ENCODE peak calls at places on chromosomes 3 and 15, in ten cellular contexts. One of them, this sample, is unnamed.

GRCh38 chr3:57292159-57292894 is at the start of gene ASB14:
- DNase-seq in dorsolateral prefrontal cortex: no peak
- DNase-seq in CD8-positive, alpha-beta T cell: no peak
- DNase-seq in naive thymus-derived CD4-positive, alpha-beta T cell: no peak
- DNase-seq in WERI-Rb-1: no peak
- DNase-seq in K562: no peak
- DNase-seq in colonic mucosa: no peak
- DNase-seq in stomach: no peak
- DNase-seq in A673: no peak
- DNase-seq in CD4-positive, alpha-beta T cell: no peak
- DNase-seq in this sample: no peak

GRCh38 chr15:41494922-41495735 is 1.5 kb downstream of the ITPKA start:
- DNase-seq in colonic mucosa: peak
- DNase-seq in K562: peak
- DNase-seq in A673: no peak
- DNase-seq in naive thymus-derived CD4-positive, alpha-beta T cell: no peak
- DNase-seq in WERI-Rb-1: no peak
- DNase-seq in CD8-positive, alpha-beta T cell: no peak
- DNase-seq in stomach: peak
- DNase-seq in dorsolateral prefrontal cortex: no peak
- DNase-seq in CD4-positive, alpha-beta T cell: no peak
- DNase-seq in this sample: no peak

GRCh38 chr3:13620281-13620680 is 71.4 kb downstream of the FBLN2 start:
- DNase-seq in WERI-Rb-1: no peak
- DNase-seq in naive thymus-derived CD4-positive, alpha-beta T cell: no peak
- DNase-seq in A673: no peak
- DNase-seq in colonic mucosa: no peak
- DNase-seq in K562: no peak
- DNase-seq in dorsolateral prefrontal cortex: no peak
- DNase-seq in stomach: no peak
- DNase-seq in CD4-positive, alpha-beta T cell: no peak
- DNase-seq in CD8-positive, alpha-beta T cell: no peak
- DNase-seq in this sample: no peak

GRCh38 chr3:150599611-150600297 is 3.4 kb upstream of the SELENOT start:
- DNase-seq in K562: peak
- DNase-seq in dorsolateral prefrontal cortex: no peak
- DNase-seq in naive thymus-derived CD4-positive, alpha-beta T cell: no peak
- DNase-seq in CD4-positive, alpha-beta T cell: no peak
- DNase-seq in stomach: no peak
- DNase-seq in CD8-positive, alpha-beta T cell: no peak
- DNase-seq in WERI-Rb-1: no peak
- DNase-seq in A673: peak
- DNase-seq in colonic mucosa: no peak
- DNase-seq in this sample: no peak

GRCh38 chr3:155424041-155424605 is 130.6 kb upstream of the STRIT1 start:
- DNase-seq in naive thymus-derived CD4-positive, alpha-beta T cell: no peak
- DNase-seq in stomach: no peak
- DNase-seq in WERI-Rb-1: no peak
- DNase-seq in K562: no peak
- DNase-seq in CD4-positive, alpha-beta T cell: no peak
- DNase-seq in colonic mucosa: no peak
- DNase-seq in dorsolateral prefrontal cortex: no peak
- DNase-seq in A673: no peak
- DNase-seq in CD8-positive, alpha-beta T cell: no peak
- DNase-seq in this sample: no peak

GRCh38 chr3:112126501-112126900 is 6.5 kb downstream of the GCSAM start:
- DNase-seq in WERI-Rb-1: no peak
- DNase-seq in naive thymus-derived CD4-positive, alpha-beta T cell: no peak
- DNase-seq in dorsolateral prefrontal cortex: no peak
- DNase-seq in CD4-positive, alpha-beta T cell: no peak
- DNase-seq in CD8-positive, alpha-beta T cell: no peak
- DNase-seq in stomach: no peak
- DNase-seq in K562: no peak
- DNase-seq in A673: peak
- DNase-seq in colonic mucosa: no peak
- DNase-seq in this sample: no peak

GRCh38 chr15:83733206-83733605 is 79.3 kb downstream of the ADAMTSL3 start:
- DNase-seq in naive thymus-derived CD4-positive, alpha-beta T cell: no peak
- DNase-seq in CD8-positive, alpha-beta T cell: no peak
- DNase-seq in stomach: no peak
- DNase-seq in colonic mucosa: no peak
- DNase-seq in WERI-Rb-1: no peak
- DNase-seq in A673: peak
- DNase-seq in dorsolateral prefrontal cortex: no peak
- DNase-seq in K562: no peak
- DNase-seq in CD4-positive, alpha-beta T cell: no peak
- DNase-seq in this sample: no peak

GRCh38 chr15:47806008-47806407 is 88.7 kb downstream of the SEMA6D start:
- DNase-seq in WERI-Rb-1: no peak
- DNase-seq in stomach: no peak
- DNase-seq in dorsolateral prefrontal cortex: no peak
- DNase-seq in CD8-positive, alpha-beta T cell: no peak
- DNase-seq in A673: peak
- DNase-seq in CD4-positive, alpha-beta T cell: no peak
- DNase-seq in K562: no peak
- DNase-seq in naive thymus-derived CD4-positive, alpha-beta T cell: no peak
- DNase-seq in colonic mucosa: no peak
- DNase-seq in this sample: no peak

GRCh38 chr3:72999971-73000370 is 3.4 kb downstream of the PPP4R2 start:
- DNase-seq in dorsolateral prefrontal cortex: no peak
- DNase-seq in stomach: no peak
- DNase-seq in naive thymus-derived CD4-positive, alpha-beta T cell: no peak
- DNase-seq in A673: no peak
- DNase-seq in CD4-positive, alpha-beta T cell: no peak
- DNase-seq in WERI-Rb-1: no peak
- DNase-seq in CD8-positive, alpha-beta T cell: no peak
- DNase-seq in K562: no peak
- DNase-seq in colonic mucosa: no peak
- DNase-seq in this sample: no peak

GRCh38 chr3:11096266-11097135 is 57.8 kb upstream of the HRH1 start:
- DNase-seq in CD4-positive, alpha-beta T cell: no peak
- DNase-seq in dorsolateral prefrontal cortex: peak
- DNase-seq in stomach: peak
- DNase-seq in WERI-Rb-1: peak
- DNase-seq in naive thymus-derived CD4-positive, alpha-beta T cell: no peak
- DNase-seq in A673: peak
- DNase-seq in K562: peak
- DNase-seq in colonic mucosa: peak
- DNase-seq in CD8-positive, alpha-beta T cell: peak
- DNase-seq in this sample: peak

GRCh38 chr3:44955917-44956316 is 20.1 kb downstream of the ZDHHC3 start:
- DNase-seq in colonic mucosa: no peak
- DNase-seq in CD8-positive, alpha-beta T cell: no peak
- DNase-seq in WERI-Rb-1: no peak
- DNase-seq in K562: no peak
- DNase-seq in A673: no peak
- DNase-seq in naive thymus-derived CD4-positive, alpha-beta T cell: no peak
- DNase-seq in stomach: no peak
- DNase-seq in dorsolateral prefrontal cortex: no peak
- DNase-seq in CD4-positive, alpha-beta T cell: no peak
- DNase-seq in this sample: no peak
- H3K27ac ChIP-seq in colonic mucosa: no peak
- H3K27ac ChIP-seq in CD8-positive, alpha-beta T cell: no peak
- H3K27ac ChIP-seq in WERI-Rb-1: no peak
- H3K27ac ChIP-seq in K562: no peak
- H3K27ac ChIP-seq in A673: peak
- H3K27ac ChIP-seq in naive thymus-derived CD4-positive, alpha-beta T cell: no peak
- H3K27ac ChIP-seq in stomach: no peak
- H3K27ac ChIP-seq in dorsolateral prefrontal cortex: no peak
- H3K27ac ChIP-seq in CD4-positive, alpha-beta T cell: no peak
- H3K27ac ChIP-seq in this sample: peak

DNA sequence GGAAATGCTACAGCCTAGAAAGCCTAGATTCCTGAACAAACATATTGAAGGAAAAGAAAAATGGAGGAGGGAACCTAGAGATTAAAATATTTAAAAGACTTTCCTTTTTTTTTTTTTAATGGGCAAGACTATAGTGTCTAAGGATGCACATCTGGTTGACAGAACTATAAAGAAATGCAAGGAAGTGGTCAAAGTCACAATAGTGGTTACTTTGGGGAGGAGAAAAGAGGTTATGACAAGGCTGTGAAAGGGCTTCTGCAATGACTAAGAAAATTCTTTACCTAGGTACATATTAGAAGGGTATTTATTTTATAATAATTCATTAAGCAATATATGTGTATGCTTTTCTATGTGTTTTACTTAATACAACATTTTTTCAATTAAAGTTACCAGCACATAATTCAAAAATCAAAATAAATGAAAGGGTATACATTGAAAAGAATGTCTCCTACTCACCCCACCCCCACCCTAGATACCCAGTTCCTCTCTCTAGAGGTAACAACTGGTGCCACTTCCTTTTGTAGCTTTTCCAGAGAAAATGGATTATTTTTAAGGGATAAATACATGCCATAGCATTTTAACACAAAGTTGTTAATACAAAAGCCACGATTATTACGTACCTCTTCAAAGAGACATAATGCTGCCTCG is 70.1 kb downstream of the HERC1 start:
- DNase-seq in WERI-Rb-1: no peak
- DNase-seq in colonic mucosa: no peak
- DNase-seq in K562: no peak
- DNase-seq in naive thymus-derived CD4-positive, alpha-beta T cell: no peak
- DNase-seq in A673: no peak
- DNase-seq in CD8-positive, alpha-beta T cell: no peak
- DNase-seq in dorsolateral prefrontal cortex: no peak
- DNase-seq in CD4-positive, alpha-beta T cell: no peak
- DNase-seq in stomach: no peak
- DNase-seq in this sample: no peak
- H3K27ac ChIP-seq in WERI-Rb-1: no peak
- H3K27ac ChIP-seq in colonic mucosa: no peak
- H3K27ac ChIP-seq in K562: peak
- H3K27ac ChIP-seq in naive thymus-derived CD4-positive, alpha-beta T cell: no peak
- H3K27ac ChIP-seq in A673: no peak
- H3K27ac ChIP-seq in CD8-positive, alpha-beta T cell: no peak
- H3K27ac ChIP-seq in dorsolateral prefrontal cortex: no peak
- H3K27ac ChIP-seq in CD4-positive, alpha-beta T cell: no peak
- H3K27ac ChIP-seq in stomach: no peak
- H3K27ac ChIP-seq in this sample: peak

GRCh38 chr3:127781411-127782001 is 40.8 kb downstream of the MGLL start:
- DNase-seq in WERI-Rb-1: no peak
- DNase-seq in stomach: no peak
- DNase-seq in naive thymus-derived CD4-positive, alpha-beta T cell: no peak
- DNase-seq in dorsolateral prefrontal cortex: no peak
- DNase-seq in CD4-positive, alpha-beta T cell: no peak
- DNase-seq in CD8-positive, alpha-beta T cell: no peak
- DNase-seq in A673: no peak
- DNase-seq in colonic mucosa: no peak
- DNase-seq in K562: no peak
- DNase-seq in this sample: no peak
- H3K27ac ChIP-seq in WERI-Rb-1: no peak
- H3K27ac ChIP-seq in stomach: peak
- H3K27ac ChIP-seq in naive thymus-derived CD4-positive, alpha-beta T cell: no peak
- H3K27ac ChIP-seq in dorsolateral prefrontal cortex: peak
- H3K27ac ChIP-seq in CD4-positive, alpha-beta T cell: no peak
- H3K27ac ChIP-seq in CD8-positive, alpha-beta T cell: no peak
- H3K27ac ChIP-seq in A673: no peak
- H3K27ac ChIP-seq in colonic mucosa: peak
- H3K27ac ChIP-seq in K562: no peak
- H3K27ac ChIP-seq in this sample: peak

GRCh38 chr3:42472555-42472954 is 29.9 kb upstream of the VIPR1 start:
- DNase-seq in naive thymus-derived CD4-positive, alpha-beta T cell: no peak
- DNase-seq in CD4-positive, alpha-beta T cell: no peak
- DNase-seq in colonic mucosa: no peak
- DNase-seq in WERI-Rb-1: no peak
- DNase-seq in stomach: no peak
- DNase-seq in dorsolateral prefrontal cortex: no peak
- DNase-seq in CD8-positive, alpha-beta T cell: no peak
- DNase-seq in A673: no peak
- DNase-seq in K562: no peak
- DNase-seq in this sample: no peak
- H3K27ac ChIP-seq in naive thymus-derived CD4-positive, alpha-beta T cell: no peak
- H3K27ac ChIP-seq in CD4-positive, alpha-beta T cell: no peak
- H3K27ac ChIP-seq in colonic mucosa: peak
- H3K27ac ChIP-seq in WERI-Rb-1: no peak
- H3K27ac ChIP-seq in stomach: peak
- H3K27ac ChIP-seq in dorsolateral prefrontal cortex: no peak
- H3K27ac ChIP-seq in CD8-positive, alpha-beta T cell: no peak
- H3K27ac ChIP-seq in A673: no peak
- H3K27ac ChIP-seq in K562: no peak
- H3K27ac ChIP-seq in this sample: peak

DNA sequence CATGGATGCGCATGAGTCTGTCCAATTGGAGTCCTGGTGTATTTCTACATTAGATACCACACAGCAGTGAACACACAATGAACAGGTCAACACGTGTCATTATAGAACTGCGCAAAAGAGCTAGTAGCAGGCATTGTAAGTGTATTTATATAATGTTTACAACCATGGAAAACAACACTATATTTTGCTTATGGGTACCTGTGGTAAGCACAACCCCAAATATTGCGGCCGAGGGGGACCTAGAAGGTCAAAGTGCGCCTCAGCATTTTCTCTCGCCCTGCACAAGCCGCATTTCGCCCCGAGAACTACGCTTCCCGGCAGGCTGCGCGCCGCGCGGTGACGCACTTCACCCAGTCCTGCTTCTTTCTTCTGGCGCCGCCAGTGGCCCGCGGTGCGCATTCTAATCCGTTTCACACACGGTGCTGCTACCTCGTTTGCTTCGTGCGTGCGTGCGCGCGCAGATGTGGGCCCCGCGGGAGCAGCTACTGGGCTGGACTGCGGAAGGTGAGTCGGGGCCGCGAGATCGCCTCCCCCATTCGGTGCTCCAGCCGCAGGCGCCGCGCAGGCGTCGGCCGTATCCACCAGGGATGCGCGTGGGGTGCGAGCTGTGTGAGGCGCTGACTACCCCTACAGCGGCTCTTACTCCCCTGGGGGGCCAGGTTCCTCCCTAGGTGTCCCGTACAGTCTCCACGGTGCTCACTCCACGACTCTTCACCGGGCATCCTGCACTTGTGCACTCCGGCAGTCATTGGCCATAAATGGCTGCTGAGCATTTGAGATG is at the start of gene ZNF589:
- DNase-seq in naive thymus-derived CD4-positive, alpha-beta T cell: peak
- DNase-seq in stomach: peak
- DNase-seq in dorsolateral prefrontal cortex: peak
- DNase-seq in CD4-positive, alpha-beta T cell: peak
- DNase-seq in colonic mucosa: peak
- DNase-seq in CD8-positive, alpha-beta T cell: peak
- DNase-seq in WERI-Rb-1: peak
- DNase-seq in K562: peak
- DNase-seq in A673: peak
- DNase-seq in this sample: peak
- H3K27ac ChIP-seq in naive thymus-derived CD4-positive, alpha-beta T cell: peak
- H3K27ac ChIP-seq in stomach: peak
- H3K27ac ChIP-seq in dorsolateral prefrontal cortex: peak
- H3K27ac ChIP-seq in CD4-positive, alpha-beta T cell: peak
- H3K27ac ChIP-seq in colonic mucosa: peak
- H3K27ac ChIP-seq in CD8-positive, alpha-beta T cell: peak
- H3K27ac ChIP-seq in WERI-Rb-1: peak
- H3K27ac ChIP-seq in K562: peak
- H3K27ac ChIP-seq in A673: peak
- H3K27ac ChIP-seq in this sample: peak

GRCh38 chr3:64559658-64560057 is 128.1 kb downstream of the ADAMTS9 start:
- DNase-seq in WERI-Rb-1: no peak
- DNase-seq in naive thymus-derived CD4-positive, alpha-beta T cell: no peak
- DNase-seq in colonic mucosa: no peak
- DNase-seq in stomach: no peak
- DNase-seq in CD4-positive, alpha-beta T cell: no peak
- DNase-seq in A673: no peak
- DNase-seq in CD8-positive, alpha-beta T cell: no peak
- DNase-seq in K562: no peak
- DNase-seq in dorsolateral prefrontal cortex: no peak
- DNase-seq in this sample: no peak
- H3K27ac ChIP-seq in WERI-Rb-1: no peak
- H3K27ac ChIP-seq in naive thymus-derived CD4-positive, alpha-beta T cell: no peak
- H3K27ac ChIP-seq in colonic mucosa: no peak
- H3K27ac ChIP-seq in stomach: no peak
- H3K27ac ChIP-seq in CD4-positive, alpha-beta T cell: no peak
- H3K27ac ChIP-seq in A673: no peak
- H3K27ac ChIP-seq in CD8-positive, alpha-beta T cell: no peak
- H3K27ac ChIP-seq in K562: no peak
- H3K27ac ChIP-seq in dorsolateral prefrontal cortex: no peak
- H3K27ac ChIP-seq in this sample: no peak

This sample was measured in left lung.